ENCODE peak calls at places on chromosomes 6 and 20, in nine cellular contexts. Y, H, B, L, E, X, S, V and A are unnamed samples.

GRCh38 chr20:23145281-23145700 is 59.2 kb upstream of the CD93 start:
- DNase-seq in Y (peak), H (peak), B (peak), L (no peak), E (no peak), X (no peak), S (no peak), V (no peak), A (no peak)

GRCh38 chr20:52217689-52218395 is 26.3 kb upstream of the ZFP64 start:
- DNase-seq in Y (no peak), H (no peak), B (no peak), L (no peak), E (no peak), X (no peak), S (no peak), V (no peak), A (no peak)

GRCh38 chr20:24522452-24523330 is 53.3 kb downstream of the SYNDIG1 start:
- DNase-seq in Y (no peak), H (no peak), B (no peak), L (no peak), E (no peak), X (no peak), S (no peak), V (no peak), A (no peak)

GRCh38 chr20:1301031-1301529 is 27.9 kb downstream of the SDCBP2 start:
- DNase-seq in Y (peak), H (no peak), B (no peak), L (peak), E (no peak), X (no peak), S (no peak), V (peak), A (no peak)

GRCh38 chr6:110756817-110757216 is 58.5 kb downstream of the CDK19 start:
- DNase-seq in Y (no peak), H (no peak), B (no peak), L (no peak), E (no peak), X (no peak), S (no peak), V (no peak), A (no peak)

GRCh38 chr6:155171109-155171746 is 92.6 kb upstream of the CLDN20 start:
- DNase-seq in Y (peak), H (no peak), B (peak), L (no peak), E (no peak), X (no peak), S (no peak), V (peak), A (no peak)

GRCh38 chr20:47934761-47935160 is 149.5 kb upstream of the SULF2 start:
- DNase-seq in Y (no peak), H (no peak), B (no peak), L (no peak), E (no peak), X (no peak), S (no peak), V (no peak), A (no peak)

GRCh38 chr6:83756565-83756964 is 47.7 kb upstream of the SNAP91 start:
- DNase-seq in Y (no peak), H (no peak), B (no peak), L (no peak), E (no peak), X (no peak), S (no peak), V (no peak), A (no peak)

GRCh38 chr20:46993465-46994095 is 98.9 kb downstream of the EYA2 start:
- DNase-seq in Y (no peak), H (no peak), B (no peak), L (no peak), E (no peak), X (no peak), S (no peak), V (no peak), A (no peak)

GRCh38 chr20:25280051-25280573 is 32.2 kb downstream of the PYGB start:
- DNase-seq in Y (no peak), H (no peak), B (peak), L (no peak), E (no peak), X (peak), S (peak), V (no peak), A (no peak)

GRCh38 chr6:139452176-139452876 is 77.9 kb upstream of the CITED2 start:
- DNase-seq in Y (peak), H (no peak), B (no peak), L (peak), E (no peak), X (no peak), S (no peak), V (no peak), A (no peak)

GRCh38 chr6:130046711-130047439 is 28.5 kb downstream of the L3MBTL3 start:
- DNase-seq in Y (peak), H (no peak), B (no peak), L (no peak), E (no peak), X (no peak), S (no peak), V (no peak), A (no peak)

GRCh38 chr6:3209114-3210023 is 18.1 kb downstream of the TUBB2B start:
- DNase-seq in Y (peak), H (no peak), B (peak), L (no peak), E (no peak), X (no peak), S (no peak), V (peak), A (no peak)

GRCh38 chr6:109595998-109596397 is 95.0 kb downstream of the AK9 start:
- DNase-seq in Y (peak), H (no peak), B (no peak), L (peak), E (no peak), X (no peak), S (no peak), V (peak), A (no peak)

GRCh38 chr6:90816764-90817163 is 229.9 kb upstream of the MAP3K7 start:
- DNase-seq in Y (no peak), H (no peak), B (no peak), L (no peak), E (no peak), X (no peak), S (no peak), V (no peak), A (no peak)

GRCh38 chr6:89758830-89759229 is 60.8 kb downstream of the MDN1 start:
- DNase-seq in Y (no peak), H (no peak), B (no peak), L (no peak), E (no peak), X (no peak), S (no peak), V (no peak), A (no peak)

GRCh38 chr6:34515473-34516387 is 40.4 kb downstream of the SPDEF start:
- DNase-seq in Y (no peak), H (peak), B (no peak), L (no peak), E (no peak), X (no peak), S (no peak), V (no peak), A (no peak)

GRCh38 chr6:111423960-111424846 is 58.8 kb downstream of the REV3L start:
- DNase-seq in Y (peak), H (no peak), B (no peak), L (no peak), E (no peak), X (no peak), S (peak), V (no peak), A (no peak)

GRCh38 chr6:90406957-90407356 is 110.3 kb upstream of the BACH2 start:
- DNase-seq in Y (peak), H (no peak), B (no peak), L (no peak), E (no peak), X (no peak), S (no peak), V (no peak), A (no peak)

GRCh38 chr6:34237316-34237721 is 646 bp downstream of the HMGA1 start:
- DNase-seq in Y (no peak), H (peak), B (no peak), L (no peak), E (peak), X (peak), S (no peak), V (no peak), A (no peak)

GRCh38 chr6:119193707-119194106 is 115.2 kb upstream of the FAM184A start:
- DNase-seq in Y (no peak), H (no peak), B (no peak), L (no peak), E (no peak), X (no peak), S (no peak), V (no peak), A (no peak)

GRCh38 chr6:42901538-42901957 is 14.3 kb upstream of the PTCRA start:
- DNase-seq in Y (peak), H (peak), B (peak), L (peak), E (peak), X (no peak), S (peak), V (peak), A (peak)

GRCh38 chr6:15551798-15552197 is 111.0 kb downstream of the DTNBP1 start:
- DNase-seq in Y (peak), H (no peak), B (no peak), L (no peak), E (peak), X (no peak), S (peak), V (no peak), A (no peak)

GRCh38 chr6:35300848-35301247 is 3.2 kb downstream of the DEF6 start:
- DNase-seq in Y (no peak), H (no peak), B (no peak), L (peak), E (no peak), X (no peak), S (no peak), V (no peak), A (no peak)

GRCh38 chr6:18207438-18207837 is 52.2 kb downstream of the KDM1B start:
- DNase-seq in Y (no peak), H (no peak), B (no peak), L (no peak), E (no peak), X (no peak), S (no peak), V (no peak), A (no peak)

GRCh38 chr6:55069132-55069781 is 105.1 kb upstream of the HCRTR2 start:
- DNase-seq in Y (peak), H (no peak), B (no peak), L (peak), E (peak), X (no peak), S (no peak), V (peak), A (no peak)

GRCh38 chr20:51496964-51497363 is 45.6 kb downstream of the NFATC2 start:
- DNase-seq in Y (no peak), H (no peak), B (no peak), L (no peak), E (no peak), X (no peak), S (no peak), V (no peak), A (no peak)

GRCh38 chr6:113629940-113630339 is 227.2 kb upstream of the MARCKS start:
- DNase-seq in Y (no peak), H (no peak), B (no peak), L (no peak), E (no peak), X (no peak), S (no peak), V (no peak), A (no peak)

GRCh38 chr6:13729891-13730290 is 18.3 kb upstream of the RANBP9 start:
- DNase-seq in Y (peak), H (no peak), B (no peak), L (no peak), E (no peak), X (no peak), S (no peak), V (no peak), A (no peak)

GRCh38 chr6:84492246-84493135 is 265.0 kb upstream of the CEP162 start:
- DNase-seq in Y (no peak), H (no peak), B (no peak), L (no peak), E (no peak), X (no peak), S (no peak), V (no peak), A (no peak)

GRCh38 chr6:1029196-1029595 is 282.7 kb upstream of the FOXQ1 start:
- DNase-seq in Y (no peak), H (no peak), B (no peak), L (no peak), E (peak), X (no peak), S (no peak), V (no peak), A (no peak)

DNA sequence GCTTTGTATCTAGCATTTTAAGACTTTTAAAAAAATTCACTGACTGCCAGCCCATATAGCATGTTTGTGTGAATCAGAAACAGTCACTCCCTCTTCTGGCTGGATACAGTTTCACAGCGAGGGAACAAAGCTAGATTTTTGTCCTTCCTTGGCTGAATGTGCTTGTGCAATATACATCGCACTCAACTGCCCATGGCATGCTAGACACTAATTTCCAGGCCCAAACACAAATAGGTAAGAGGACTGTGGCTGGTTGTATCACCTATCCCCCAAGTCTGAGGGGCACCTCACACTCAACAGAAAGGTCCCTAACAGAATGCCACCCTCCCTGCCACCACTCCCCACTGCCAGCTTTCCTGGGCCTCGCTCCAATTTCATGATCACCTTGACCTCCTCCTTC is 16.2 kb upstream of the BLCAP start:
- DNase-seq in Y (peak), H (no peak), B (no peak), L (no peak), E (no peak), X (no peak), S (no peak), V (peak), A (no peak)
- TF ChIP-seq CTCF in Y (peak), H (no peak), B (peak), L (peak), E (peak), X (no peak), S (no peak), V (peak), A (no peak)

DNA sequence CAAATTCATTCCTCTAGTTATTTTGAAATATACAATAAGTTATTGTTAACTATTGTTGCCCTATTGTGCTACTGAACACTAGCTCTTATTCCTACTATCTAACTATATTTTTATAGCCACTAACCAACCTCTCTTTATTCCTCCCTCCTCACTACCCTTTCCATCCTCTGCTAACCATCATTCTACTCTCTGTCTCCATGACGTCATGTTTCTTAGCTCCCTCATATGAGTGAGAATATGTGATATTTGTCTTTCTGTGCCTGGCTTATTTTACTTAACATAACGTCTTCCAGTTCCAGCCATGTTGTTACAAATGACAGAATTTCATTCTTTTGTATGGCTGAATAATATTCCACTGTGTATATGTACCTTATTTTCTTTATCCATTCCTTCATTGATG is 95.3 kb downstream of the ATXN1 start:
- DNase-seq in Y (no peak), H (no peak), B (no peak), L (no peak), E (no peak), X (no peak), S (no peak), V (no peak), A (no peak)
- TF ChIP-seq CTCF in Y (no peak), H (no peak), B (no peak), L (no peak), E (no peak), X (no peak), S (no peak), V (no peak), A (no peak)

DNA sequence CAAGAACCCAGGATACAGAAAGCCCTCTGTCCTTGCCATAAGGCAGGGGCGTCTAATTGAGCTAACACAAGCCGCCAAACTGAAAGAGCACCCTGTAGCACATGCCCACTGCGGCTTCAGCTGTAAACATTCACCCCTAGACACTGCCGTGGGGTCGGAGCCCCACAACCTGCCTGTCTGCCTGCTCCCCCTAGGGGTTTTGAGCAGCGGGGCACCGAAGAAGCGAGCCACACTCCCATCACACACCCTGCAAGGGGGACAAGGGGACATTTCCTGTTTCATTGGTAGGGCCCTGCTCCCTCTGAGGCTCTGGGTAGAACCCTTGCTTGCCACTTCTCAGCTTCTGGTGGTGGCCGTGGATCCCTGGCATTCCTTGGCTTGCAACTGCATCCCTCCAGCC is 45.2 kb upstream of the BCLAF1 start:
- DNase-seq in Y (no peak), H (no peak), B (no peak), L (no peak), E (peak), X (no peak), S (no peak), V (no peak), A (no peak)
- TF ChIP-seq CTCF in Y (no peak), H (no peak), B (no peak), L (no peak), E (peak), X (no peak), S (no peak), V (no peak), A (peak)

GRCh38 chr20:59055302-59055701 is 12.7 kb upstream of the PRELID3B start:
- DNase-seq in Y (peak), H (no peak), B (no peak), L (peak), E (no peak), X (no peak), S (no peak), V (peak), A (no peak)
- TF ChIP-seq CTCF in Y (peak), H (peak), B (peak), L (no peak), E (no peak), X (no peak), S (no peak), V (peak), A (no peak)

DNA sequence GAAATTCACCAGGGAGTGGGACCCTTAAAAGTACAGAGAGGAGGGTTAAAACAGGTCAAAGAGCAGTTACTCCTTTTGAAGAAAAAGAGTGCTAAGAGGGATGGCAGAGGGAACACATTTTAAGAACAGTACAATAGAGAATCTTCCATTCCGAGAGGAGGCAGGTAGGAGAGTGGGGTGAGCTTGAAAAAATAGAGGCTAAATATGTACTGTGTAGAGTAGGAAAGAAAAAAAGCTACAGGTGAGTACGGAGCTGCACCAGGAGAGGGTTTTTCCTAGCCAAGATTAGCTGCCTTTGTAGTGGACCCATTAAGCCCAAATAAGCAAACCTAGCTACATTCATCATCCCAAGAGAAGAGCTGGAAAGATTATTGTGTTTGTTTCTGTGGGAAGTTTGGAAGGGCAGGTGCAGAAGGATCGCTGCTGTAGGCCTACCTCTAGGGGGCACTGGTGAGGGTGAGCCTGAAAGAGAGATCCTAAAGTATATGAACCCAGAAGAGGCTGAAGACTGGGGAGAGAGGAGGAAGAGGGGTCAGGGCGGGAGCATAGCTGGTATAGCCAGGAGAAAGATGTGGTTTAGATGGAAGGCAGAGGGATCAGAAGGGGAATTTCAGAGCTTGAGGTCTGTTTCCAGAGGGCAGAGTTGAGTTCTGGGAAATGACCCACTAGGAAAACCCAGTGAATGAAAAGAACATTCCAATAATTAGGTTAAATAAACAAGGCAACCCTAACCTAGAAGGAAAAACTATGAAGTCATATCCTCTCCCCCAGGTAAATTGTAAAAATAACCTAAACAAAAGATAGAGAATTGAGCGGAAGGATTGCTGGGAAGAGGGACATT is 50.2 kb upstream of the HINT3 start:
- DNase-seq in Y (peak), H (peak), B (peak), L (peak), E (peak), X (peak), S (peak), V (no peak), A (no peak)
- TF ChIP-seq CTCF in Y (peak), H (peak), B (peak), L (peak), E (peak), X (no peak), S (peak), V (peak), A (peak)

DNA sequence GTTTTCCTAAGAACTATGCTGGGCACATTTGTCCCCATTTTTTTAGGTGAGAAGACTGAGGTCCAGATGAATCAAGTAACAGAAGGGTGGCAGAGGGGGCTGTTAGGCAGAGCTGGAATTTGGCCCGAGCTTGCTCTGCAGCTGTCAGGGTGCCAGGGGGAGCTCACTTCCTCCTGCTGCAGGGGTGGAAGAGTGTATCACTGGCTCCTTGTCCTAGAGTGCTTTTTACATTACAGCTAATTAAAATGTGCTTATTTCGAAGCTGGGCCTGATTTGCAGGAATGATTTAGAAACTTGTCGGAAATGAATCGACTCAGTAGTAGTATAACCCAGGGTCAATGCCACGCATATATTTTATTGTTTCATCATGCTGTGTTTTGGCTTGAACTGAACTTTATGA is 11.1 kb downstream of the TOX2 start:
- DNase-seq in Y (peak), H (peak), B (no peak), L (peak), E (no peak), X (no peak), S (no peak), V (no peak), A (no peak)
- TF ChIP-seq CTCF in Y (peak), H (no peak), B (no peak), L (peak), E (no peak), X (no peak), S (no peak), V (peak), A (no peak)

GRCh38 chr20:20435453-20435852 is 67.5 kb downstream of the INSM1 start:
- DNase-seq in Y (no peak), H (no peak), B (no peak), L (no peak), E (no peak), X (no peak), S (no peak), V (no peak), A (no peak)
- TF ChIP-seq CTCF in Y (no peak), H (no peak), B (no peak), L (no peak), E (no peak), X (no peak), S (no peak), V (no peak), A (no peak)

GRCh38 chr6:36978687-36979086 is 7.3 kb downstream of the MTCH1 start:
- DNase-seq in Y (no peak), H (no peak), B (no peak), L (no peak), E (no peak), X (no peak), S (no peak), V (no peak), A (no peak)

GRCh38 chr6:36977470-36977941 is 8.5 kb downstream of the MTCH1 start:
- DNase-seq in Y (no peak), H (peak), B (no peak), L (no peak), E (peak), X (no peak), S (no peak), V (no peak), A (no peak)

GRCh38 chr6:36980129-36980528 is 5.9 kb downstream of the MTCH1 start:
- DNase-seq in Y (no peak), H (no peak), B (no peak), L (no peak), E (no peak), X (no peak), S (no peak), V (no peak), A (no peak)

GRCh38 chr6:36980876-36981619 is 4.9 kb downstream of the MTCH1 start:
- DNase-seq in Y (no peak), H (peak), B (no peak), L (no peak), E (no peak), X (no peak), S (no peak), V (no peak), A (no peak)

GRCh38 chr6:36979343-36979742 is 6.7 kb downstream of the MTCH1 start:
- DNase-seq in Y (peak), H (peak), B (peak), L (no peak), E (no peak), X (no peak), S (peak), V (peak), A (no peak)
- TF ChIP-seq CTCF in Y (peak), H (peak), B (peak), L (no peak), E (no peak), X (no peak), S (peak), V (no peak), A (no peak)